ENCODE peak calls at places on chromosomes 13 and 19, in six cellular contexts. T, O, Q, I, E and F are unnamed samples.

GRCh38 chr19:10158071-10158470 is 36.7 kb downstream of the DNMT1 start:
- DNase-seq in T (no peak), O (no peak), Q (no peak), I (no peak), E (no peak), F (no peak)

GRCh38 chr13:114146629-114147028 is 14.2 kb upstream of the RASA3 start:
- DNase-seq in T (no peak), O (no peak), Q (no peak), I (no peak), E (no peak), F (peak)

GRCh38 chr13:62119739-62120700 is 704.4 kb upstream of the PCDH20 start:
- DNase-seq in T (no peak), O (no peak), Q (no peak), I (no peak), E (no peak), F (no peak)

GRCh38 chr19:57239982-57240310 is 486 bp upstream of the ZNF805 start:
- DNase-seq in T (no peak), O (no peak), Q (no peak), I (no peak), E (no peak), F (peak)

GRCh38 chr13:20492641-20493040 is 33.0 kb downstream of the CRYL1 start:
- DNase-seq in T (no peak), O (peak), Q (peak), I (no peak), E (no peak), F (no peak)

GRCh38 chr13:62129000-62129551 is 713.4 kb upstream of the PCDH20 start:
- DNase-seq in T (no peak), O (no peak), Q (no peak), I (no peak), E (no peak), F (no peak)

GRCh38 chr19:44602071-44602470 is 11.3 kb upstream of the IGSF23 start:
- DNase-seq in T (no peak), O (no peak), Q (no peak), I (no peak), E (no peak), F (no peak)

GRCh38 chr19:44687898-44688297 is 11.1 kb upstream of the CEACAM16 start:
- DNase-seq in T (no peak), O (no peak), Q (no peak), I (no peak), E (no peak), F (no peak)

GRCh38 chr13:82688400-82688999 is 1193.8 kb downstream of the SLITRK1 start:
- DNase-seq in T (no peak), O (no peak), Q (no peak), I (no peak), E (no peak), F (no peak)

GRCh38 chr13:99312493-99312883 is 5.3 kb upstream of the GPR183 start:
- DNase-seq in T (peak), O (no peak), Q (no peak), I (no peak), E (peak), F (peak)

GRCh38 chr19:53980553-53981407 is 10.7 kb upstream of the CACNG6 start:
- DNase-seq in T (no peak), O (peak), Q (no peak), I (no peak), E (no peak), F (no peak)

GRCh38 chr13:63948045-63948444 is 2532.4 kb upstream of the PCDH20 start:
- DNase-seq in T (no peak), O (no peak), Q (no peak), I (no peak), E (no peak), F (no peak)

GRCh38 chr13:59475911-59476310 is 687.8 kb downstream of the DIAPH3 start:
- DNase-seq in T (no peak), O (no peak), Q (no peak), I (no peak), E (no peak), F (no peak)
- TF ChIP-seq CTCF in T (no peak), O (no peak), Q (no peak), I (no peak), E (no peak), F (no peak)

DNA sequence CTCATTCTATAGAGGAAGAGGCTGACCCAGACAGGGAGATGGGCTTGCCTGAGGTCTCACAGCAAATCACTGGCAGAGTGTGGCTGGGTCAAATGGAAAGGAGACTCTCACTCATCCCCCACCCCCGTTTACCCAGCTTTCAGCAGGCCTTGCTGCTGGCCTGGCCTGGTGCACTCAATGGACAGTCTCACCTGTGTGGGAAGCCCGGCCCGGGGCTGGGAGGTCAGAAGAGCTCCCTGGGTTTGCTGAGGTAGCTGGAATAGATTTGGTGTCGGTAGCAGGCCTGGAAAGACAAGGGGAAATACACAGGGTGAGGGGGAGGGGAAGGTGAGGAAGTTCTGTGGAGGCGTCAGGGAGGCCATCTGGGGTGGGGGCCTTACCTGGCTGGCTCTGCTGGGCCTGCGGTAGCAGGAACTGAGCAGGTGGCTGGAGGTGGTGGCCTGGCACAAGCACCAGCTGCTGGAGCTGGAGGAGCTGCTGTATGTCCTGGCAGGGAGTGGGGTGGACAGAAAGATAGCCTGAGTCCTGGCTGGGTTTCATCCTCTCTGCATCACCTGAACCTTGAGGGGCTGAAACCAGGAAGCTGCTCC is 23.5 kb downstream of the ZNF574 start:
- DNase-seq in T (no peak), O (no peak), Q (no peak), I (no peak), E (no peak), F (no peak)
- TF ChIP-seq CTCF in T (no peak), O (no peak), Q (no peak), I (no peak), E (no peak), F (no peak)

GRCh38 chr13:52395704-52396103 is 10.3 kb downstream of the THSD1 start:
- DNase-seq in T (no peak), O (no peak), Q (no peak), I (no peak), E (no peak), F (no peak)

GRCh38 chr13:52405369-52405766 is 604 bp downstream of the THSD1 start:
- DNase-seq in T (no peak), O (no peak), Q (no peak), I (no peak), E (no peak), F (no peak)

GRCh38 chr13:52399037-52399436 is 6.9 kb downstream of the THSD1 start:
- DNase-seq in T (no peak), O (no peak), Q (no peak), I (no peak), E (no peak), F (no peak)

GRCh38 chr13:52393572-52394357 is 12.2 kb downstream of the THSD1 start:
- DNase-seq in T (no peak), O (no peak), Q (no peak), I (no peak), E (no peak), F (no peak)

DNA sequence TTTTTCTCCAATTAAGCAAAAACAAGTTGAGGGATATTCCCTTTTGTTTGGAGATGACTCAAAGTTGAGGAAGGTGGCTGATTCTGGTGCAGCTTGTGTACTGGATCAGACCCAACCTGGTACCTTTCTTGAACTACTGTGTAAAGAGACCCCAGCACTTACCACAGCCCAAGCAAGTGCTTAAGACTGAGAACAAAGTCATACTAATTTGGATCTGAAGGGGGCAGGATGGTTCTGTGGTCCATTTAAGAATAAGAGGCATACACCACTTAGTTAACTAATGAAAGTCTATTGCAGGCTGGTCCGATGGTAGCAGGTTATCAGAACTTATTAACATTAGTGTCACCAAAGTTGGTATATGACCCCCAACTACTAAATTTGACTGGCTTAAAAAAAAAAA is 6.3 kb downstream of the THSD1 start:
- DNase-seq in T (no peak), O (no peak), Q (no peak), I (no peak), E (no peak), F (no peak)
- TF ChIP-seq CTCF in T (peak), O (no peak), Q (no peak), I (no peak), E (no peak), F (no peak)

DNA sequence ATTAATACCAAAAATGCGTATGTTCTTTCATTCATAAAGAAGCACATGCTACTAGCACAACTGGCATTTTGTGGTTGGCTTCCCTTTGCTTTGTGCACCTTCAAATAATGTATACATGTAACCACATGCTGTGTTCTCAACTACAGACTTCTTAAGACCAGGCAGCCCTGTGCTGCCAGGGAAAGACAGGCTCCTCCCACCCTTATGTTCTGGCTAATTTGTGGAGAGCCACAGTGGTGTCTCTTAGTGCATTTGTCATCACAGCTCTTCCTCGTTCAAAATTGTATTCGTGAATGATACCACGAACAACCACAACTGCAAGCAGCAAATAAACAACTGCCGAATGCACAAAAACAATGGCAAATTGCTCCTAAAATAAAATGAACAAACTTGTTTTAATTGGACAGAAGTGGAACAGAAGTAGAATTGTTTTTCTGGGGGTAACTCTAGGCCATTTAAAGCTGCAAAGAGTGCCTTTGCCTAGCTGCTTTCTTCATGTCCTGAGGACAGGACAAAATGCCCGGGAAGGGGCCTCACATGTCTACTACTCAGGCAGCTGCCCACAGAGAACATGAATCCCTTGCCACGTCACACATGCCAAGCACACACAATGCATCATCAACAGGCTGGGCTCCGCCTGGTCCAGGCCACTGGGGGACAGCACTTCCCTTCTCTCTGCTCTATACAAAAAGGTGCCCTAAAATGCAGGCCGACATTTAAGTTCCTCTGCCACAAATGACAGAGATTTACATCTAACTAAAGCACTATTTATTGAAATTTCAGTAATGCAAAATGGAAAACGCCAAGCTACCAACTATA is 21.7 kb downstream of the IRS2 start:
- DNase-seq in T (no peak), O (no peak), Q (no peak), I (no peak), E (no peak), F (no peak)
- TF ChIP-seq CTCF in T (no peak), O (no peak), Q (no peak), I (no peak), E (no peak), F (no peak)